ENCODE peak calls at places on chromosomes 1 and 21, in six cellular contexts. One of them, this sample, is unnamed.

GRCh38 chr1:54277451-54278355 is 77.7 kb downstream of the MRPL37 start:
- DNase-seq in brain microvascular endothelial cell: no peak
- DNase-seq in HCT116: no peak
- DNase-seq in AG04450: no peak
- DNase-seq in cardiac muscle cell: no peak
- DNase-seq in astrocyte: no peak
- DNase-seq in this sample: no peak

GRCh38 chr21:37673801-37674575 is 242.3 kb downstream of the KCNJ6 start:
- DNase-seq in brain microvascular endothelial cell: no peak
- DNase-seq in HCT116: no peak
- DNase-seq in AG04450: no peak
- DNase-seq in cardiac muscle cell: no peak
- DNase-seq in astrocyte: no peak
- DNase-seq in this sample: no peak

GRCh38 chr1:22208973-22209378 is 66.1 kb upstream of the WNT4 start:
- DNase-seq in brain microvascular endothelial cell: no peak
- DNase-seq in HCT116: no peak
- DNase-seq in AG04450: no peak
- DNase-seq in cardiac muscle cell: no peak
- DNase-seq in astrocyte: no peak
- DNase-seq in this sample: no peak

GRCh38 chr1:39295901-39296300 is 91.4 kb downstream of the MACF1 start:
- DNase-seq in brain microvascular endothelial cell: no peak
- DNase-seq in HCT116: no peak
- DNase-seq in AG04450: no peak
- DNase-seq in cardiac muscle cell: no peak
- DNase-seq in astrocyte: no peak
- DNase-seq in this sample: no peak

GRCh38 chr1:204650911-204651570 is 34.5 kb downstream of the LRRN2 start:
- DNase-seq in brain microvascular endothelial cell: no peak
- DNase-seq in HCT116: no peak
- DNase-seq in AG04450: no peak
- DNase-seq in cardiac muscle cell: no peak
- DNase-seq in astrocyte: no peak
- DNase-seq in this sample: no peak

GRCh38 chr21:42235593-42235992 is 16.7 kb downstream of the ABCG1 start:
- DNase-seq in brain microvascular endothelial cell: no peak
- DNase-seq in HCT116: no peak
- DNase-seq in AG04450: no peak
- DNase-seq in cardiac muscle cell: no peak
- DNase-seq in astrocyte: no peak
- DNase-seq in this sample: no peak

GRCh38 chr1:224727851-224728250 is 111.7 kb downstream of the CNIH3 start:
- DNase-seq in brain microvascular endothelial cell: no peak
- DNase-seq in HCT116: no peak
- DNase-seq in AG04450: no peak
- DNase-seq in cardiac muscle cell: no peak
- DNase-seq in astrocyte: peak
- DNase-seq in this sample: no peak

GRCh38 chr1:8097077-8097799 is 71.1 kb upstream of the ERRFI1 start:
- DNase-seq in brain microvascular endothelial cell: peak
- DNase-seq in HCT116: peak
- DNase-seq in AG04450: no peak
- DNase-seq in cardiac muscle cell: peak
- DNase-seq in astrocyte: peak
- DNase-seq in this sample: peak

GRCh38 chr1:224732367-224733006 is 116.4 kb downstream of the CNIH3 start:
- DNase-seq in brain microvascular endothelial cell: no peak
- DNase-seq in HCT116: no peak
- DNase-seq in AG04450: no peak
- DNase-seq in cardiac muscle cell: no peak
- DNase-seq in astrocyte: no peak
- DNase-seq in this sample: no peak

GRCh38 chr21:33973268-33973667 is 57.7 kb upstream of the ATP5PO start:
- DNase-seq in brain microvascular endothelial cell: no peak
- DNase-seq in HCT116: no peak
- DNase-seq in AG04450: no peak
- DNase-seq in cardiac muscle cell: no peak
- DNase-seq in astrocyte: peak
- DNase-seq in this sample: no peak

GRCh38 chr1:15501208-15502032 is 22.6 kb downstream of the CASP9 start:
- DNase-seq in brain microvascular endothelial cell: peak
- DNase-seq in HCT116: peak
- DNase-seq in AG04450: no peak
- DNase-seq in cardiac muscle cell: peak
- DNase-seq in astrocyte: peak
- DNase-seq in this sample: peak

GRCh38 chr1:58158465-58159423 is 387.8 kb downstream of the OMA1 start:
- DNase-seq in brain microvascular endothelial cell: no peak
- DNase-seq in HCT116: no peak
- DNase-seq in AG04450: no peak
- DNase-seq in cardiac muscle cell: no peak
- DNase-seq in astrocyte: no peak
- DNase-seq in this sample: no peak

GRCh38 chr1:198102454-198102791 is 54.4 kb upstream of the NEK7 start:
- DNase-seq in brain microvascular endothelial cell: no peak
- DNase-seq in HCT116: no peak
- DNase-seq in AG04450: no peak
- DNase-seq in cardiac muscle cell: no peak
- DNase-seq in astrocyte: peak
- DNase-seq in this sample: no peak

GRCh38 chr1:176559474-176560390 is 96.8 kb downstream of the PAPPA2 start:
- DNase-seq in brain microvascular endothelial cell: peak
- DNase-seq in HCT116: peak
- DNase-seq in AG04450: peak
- DNase-seq in cardiac muscle cell: peak
- DNase-seq in astrocyte: peak
- DNase-seq in this sample: peak
- TF ChIP-seq CTCF in brain microvascular endothelial cell: peak
- TF ChIP-seq CTCF in HCT116: peak
- TF ChIP-seq CTCF in AG04450: peak
- TF ChIP-seq CTCF in cardiac muscle cell: peak
- TF ChIP-seq CTCF in astrocyte: peak
- TF ChIP-seq CTCF in this sample: peak

GRCh38 chr1:50603274-50604271 is 180.3 kb upstream of the DMRTA2 start:
- DNase-seq in brain microvascular endothelial cell: peak
- DNase-seq in HCT116: peak
- DNase-seq in AG04450: no peak
- DNase-seq in cardiac muscle cell: peak
- DNase-seq in astrocyte: peak
- DNase-seq in this sample: peak

GRCh38 chr1:50609508-50609907 is 186.3 kb upstream of the DMRTA2 start:
- DNase-seq in brain microvascular endothelial cell: no peak
- DNase-seq in HCT116: no peak
- DNase-seq in AG04450: no peak
- DNase-seq in cardiac muscle cell: no peak
- DNase-seq in astrocyte: no peak
- DNase-seq in this sample: no peak

GRCh38 chr1:50605186-50605875 is 182.1 kb upstream of the DMRTA2 start:
- DNase-seq in brain microvascular endothelial cell: peak
- DNase-seq in HCT116: peak
- DNase-seq in AG04450: no peak
- DNase-seq in cardiac muscle cell: peak
- DNase-seq in astrocyte: peak
- DNase-seq in this sample: no peak

GRCh38 chr1:50599546-50599945 is 176.3 kb upstream of the DMRTA2 start:
- DNase-seq in brain microvascular endothelial cell: no peak
- DNase-seq in HCT116: no peak
- DNase-seq in AG04450: no peak
- DNase-seq in cardiac muscle cell: no peak
- DNase-seq in astrocyte: no peak
- DNase-seq in this sample: no peak

DNA sequence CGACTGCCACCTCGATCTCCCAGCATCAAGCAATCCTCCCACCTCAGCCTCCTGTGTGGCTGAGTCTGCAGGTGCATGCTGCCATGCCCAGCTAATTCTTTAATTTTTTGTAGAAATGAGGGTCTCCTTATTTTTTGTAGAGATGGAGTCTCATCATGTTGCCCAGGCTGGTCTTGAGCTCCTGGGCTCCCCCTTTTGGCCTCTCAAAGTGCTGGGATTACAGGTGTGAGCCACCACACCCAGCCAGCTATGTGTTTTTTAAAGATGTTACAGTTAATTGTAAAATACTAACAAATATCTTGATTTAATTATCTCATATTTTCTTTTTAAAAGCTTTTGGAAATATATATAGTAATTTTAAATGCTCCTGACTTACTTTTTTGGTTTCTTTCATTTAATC is 181.3 kb upstream of the DMRTA2 start:
- DNase-seq in brain microvascular endothelial cell: no peak
- DNase-seq in HCT116: no peak
- DNase-seq in AG04450: no peak
- DNase-seq in cardiac muscle cell: no peak
- DNase-seq in astrocyte: no peak
- DNase-seq in this sample: no peak
- TF ChIP-seq CTCF in brain microvascular endothelial cell: peak
- TF ChIP-seq CTCF in HCT116: peak
- TF ChIP-seq CTCF in AG04450: no peak
- TF ChIP-seq CTCF in cardiac muscle cell: no peak
- TF ChIP-seq CTCF in astrocyte: no peak
- TF ChIP-seq CTCF in this sample: peak

DNA sequence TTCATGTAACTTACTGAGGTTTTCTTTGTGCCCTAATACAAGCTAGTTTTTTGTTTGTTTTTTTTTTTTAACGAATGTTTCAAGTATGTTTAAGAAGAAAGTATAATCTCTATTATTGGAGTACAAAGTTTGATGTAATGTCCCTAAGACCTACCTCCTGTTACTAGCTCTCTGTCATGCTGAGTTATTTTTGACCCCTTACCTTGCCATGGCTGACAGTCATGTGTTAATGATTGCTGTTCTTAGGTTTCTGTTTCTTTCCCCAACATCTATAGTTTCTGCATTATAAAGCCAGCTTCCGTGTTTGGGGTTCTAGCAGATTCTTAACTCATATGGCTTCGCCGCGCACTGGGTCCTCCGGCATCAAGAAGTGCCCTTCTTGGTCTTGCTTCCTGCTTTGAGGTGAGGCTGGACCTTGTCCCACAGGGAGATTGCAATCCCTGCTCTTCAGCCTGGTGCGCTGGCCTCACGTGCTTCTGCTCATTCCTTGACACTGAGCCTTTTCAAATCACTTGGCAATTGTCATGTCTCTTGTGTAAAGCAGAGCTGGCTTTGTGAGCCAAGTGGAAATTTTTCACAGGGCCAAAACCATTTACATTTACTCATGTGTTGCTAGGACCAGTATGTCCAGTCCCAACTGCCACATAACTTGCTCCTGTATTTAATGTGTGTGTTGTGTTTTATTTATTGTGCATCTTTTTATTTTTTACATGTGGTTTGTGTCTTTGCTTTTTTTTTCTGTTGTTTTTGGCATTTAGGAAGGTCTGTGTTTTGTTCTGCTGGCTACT is 135.0 kb upstream of the COL6A1 start:
- DNase-seq in brain microvascular endothelial cell: no peak
- DNase-seq in HCT116: no peak
- DNase-seq in AG04450: no peak
- DNase-seq in cardiac muscle cell: peak
- DNase-seq in astrocyte: no peak
- DNase-seq in this sample: no peak
- TF ChIP-seq CTCF in brain microvascular endothelial cell: no peak
- TF ChIP-seq CTCF in HCT116: no peak
- TF ChIP-seq CTCF in AG04450: no peak
- TF ChIP-seq CTCF in cardiac muscle cell: no peak
- TF ChIP-seq CTCF in astrocyte: no peak
- TF ChIP-seq CTCF in this sample: no peak

GRCh38 chr1:202654079-202654478 is 56.2 kb downstream of the SYT2 start:
- DNase-seq in brain microvascular endothelial cell: no peak
- DNase-seq in HCT116: no peak
- DNase-seq in AG04450: no peak
- DNase-seq in cardiac muscle cell: no peak
- DNase-seq in astrocyte: no peak
- DNase-seq in this sample: no peak

GRCh38 chr1:202658766-202659165 is 51.5 kb downstream of the SYT2 start:
- DNase-seq in brain microvascular endothelial cell: no peak
- DNase-seq in HCT116: no peak
- DNase-seq in AG04450: no peak
- DNase-seq in cardiac muscle cell: no peak
- DNase-seq in astrocyte: no peak
- DNase-seq in this sample: no peak

GRCh38 chr1:202656951-202657646 is 53.2 kb downstream of the SYT2 start:
- DNase-seq in brain microvascular endothelial cell: peak
- DNase-seq in HCT116: no peak
- DNase-seq in AG04450: no peak
- DNase-seq in cardiac muscle cell: peak
- DNase-seq in astrocyte: no peak
- DNase-seq in this sample: peak

GRCh38 chr1:202658251-202658650 is 52.0 kb downstream of the SYT2 start:
- DNase-seq in brain microvascular endothelial cell: no peak
- DNase-seq in HCT116: no peak
- DNase-seq in AG04450: no peak
- DNase-seq in cardiac muscle cell: no peak
- DNase-seq in astrocyte: no peak
- DNase-seq in this sample: no peak

GRCh38 chr1:202656057-202656456 is 54.2 kb downstream of the SYT2 start:
- DNase-seq in brain microvascular endothelial cell: peak
- DNase-seq in HCT116: no peak
- DNase-seq in AG04450: no peak
- DNase-seq in cardiac muscle cell: peak
- DNase-seq in astrocyte: no peak
- DNase-seq in this sample: no peak
- TF ChIP-seq CTCF in brain microvascular endothelial cell: peak
- TF ChIP-seq CTCF in HCT116: peak
- TF ChIP-seq CTCF in AG04450: peak
- TF ChIP-seq CTCF in cardiac muscle cell: peak
- TF ChIP-seq CTCF in astrocyte: no peak
- TF ChIP-seq CTCF in this sample: peak

GRCh38 chr1:161177936-161178244 is 583 bp upstream of the B4GALT3 start:
- DNase-seq in brain microvascular endothelial cell: no peak
- DNase-seq in HCT116: no peak
- DNase-seq in AG04450: no peak
- DNase-seq in cardiac muscle cell: no peak
- DNase-seq in astrocyte: no peak
- DNase-seq in this sample: no peak

GRCh38 chr1:161177112-161177935 is at the start of gene B4GALT3:
- DNase-seq in brain microvascular endothelial cell: peak
- DNase-seq in HCT116: peak
- DNase-seq in AG04450: no peak
- DNase-seq in cardiac muscle cell: peak
- DNase-seq in astrocyte: peak
- DNase-seq in this sample: no peak

GRCh38 chr1:161182214-161182613 is 4.9 kb upstream of the B4GALT3 start:
- DNase-seq in brain microvascular endothelial cell: no peak
- DNase-seq in HCT116: no peak
- DNase-seq in AG04450: no peak
- DNase-seq in cardiac muscle cell: no peak
- DNase-seq in astrocyte: peak
- DNase-seq in this sample: no peak

GRCh38 chr1:161179698-161180097 is 2.4 kb upstream of the B4GALT3 start:
- DNase-seq in brain microvascular endothelial cell: no peak
- DNase-seq in HCT116: no peak
- DNase-seq in AG04450: no peak
- DNase-seq in cardiac muscle cell: no peak
- DNase-seq in astrocyte: no peak
- DNase-seq in this sample: no peak

GRCh38 chr1:161180643-161181042 is 3.3 kb upstream of the B4GALT3 start:
- DNase-seq in brain microvascular endothelial cell: no peak
- DNase-seq in HCT116: no peak
- DNase-seq in AG04450: no peak
- DNase-seq in cardiac muscle cell: no peak
- DNase-seq in astrocyte: no peak
- DNase-seq in this sample: no peak
- TF ChIP-seq CTCF in brain microvascular endothelial cell: peak
- TF ChIP-seq CTCF in HCT116: peak
- TF ChIP-seq CTCF in AG04450: peak
- TF ChIP-seq CTCF in cardiac muscle cell: peak
- TF ChIP-seq CTCF in astrocyte: peak
- TF ChIP-seq CTCF in this sample: peak

GRCh38 chr1:179955318-179955638 is 668 bp downstream of the CEP350 start:
- DNase-seq in brain microvascular endothelial cell: no peak
- DNase-seq in HCT116: no peak
- DNase-seq in AG04450: no peak
- DNase-seq in cardiac muscle cell: peak
- DNase-seq in astrocyte: peak
- DNase-seq in this sample: no peak
- TF ChIP-seq CTCF in brain microvascular endothelial cell: no peak
- TF ChIP-seq CTCF in HCT116: peak
- TF ChIP-seq CTCF in AG04450: no peak
- TF ChIP-seq CTCF in cardiac muscle cell: no peak
- TF ChIP-seq CTCF in astrocyte: no peak
- TF ChIP-seq CTCF in this sample: no peak